ENCODE peak calls at places on chromosomes 1 and 21, in four cellular contexts. One of them, this sample, is unnamed. For H3K4me1, the result is how much of the 10 kb centered on the place peaks cover.

GRCh38 chr1:7224644-7225043 is 439.4 kb downstream of the CAMTA1 start:
- DNase-seq in HepG2: no peak
- DNase-seq in K562: no peak
- DNase-seq in GM12878: no peak
- DNase-seq in this sample: peak

GRCh38 chr1:171424494-171424893 is 60.8 kb upstream of the PRRC2C start:
- DNase-seq in K562: no peak
- DNase-seq in HepG2: no peak
- DNase-seq in GM12878: no peak
- DNase-seq in this sample: no peak

GRCh38 chr1:20661235-20662109 is at the start of gene DDOST:
- DNase-seq in K562: peak
- DNase-seq in GM12878: peak
- DNase-seq in HepG2: peak
- DNase-seq in this sample: peak

GRCh38 chr1:4021153-4021894 is 121.3 kb upstream of the C1orf174 start:
- DNase-seq in HepG2: no peak
- DNase-seq in GM12878: no peak
- DNase-seq in K562: no peak
- DNase-seq in this sample: no peak

GRCh38 chr21:37496972-37497371 is 130.4 kb downstream of the DYRK1A start:
- DNase-seq in GM12878: no peak
- DNase-seq in K562: no peak
- DNase-seq in HepG2: no peak
- DNase-seq in this sample: no peak

GRCh38 chr21:45290948-45291612 is 3.4 kb upstream of the POFUT2 start:
- DNase-seq in GM12878: no peak
- DNase-seq in K562: no peak
- DNase-seq in HepG2: no peak
- DNase-seq in this sample: no peak

GRCh38 chr1:177937931-177938330 is 31.9 kb downstream of the SEC16B start:
- DNase-seq in K562: no peak
- DNase-seq in GM12878: no peak
- DNase-seq in HepG2: no peak
- DNase-seq in this sample: no peak

GRCh38 chr21:34935868-34936267 is 113.2 kb downstream of the RUNX1 start:
- DNase-seq in GM12878: no peak
- DNase-seq in K562: no peak
- DNase-seq in HepG2: no peak
- DNase-seq in this sample: no peak

GRCh38 chr1:198481661-198482060 is 58.8 kb downstream of the ATP6V1G3 start:
- DNase-seq in GM12878: no peak
- DNase-seq in K562: no peak
- DNase-seq in HepG2: no peak
- DNase-seq in this sample: no peak

GRCh38 chr1:223741861-223742260 is 29.5 kb downstream of the CAPN2 start:
- DNase-seq in GM12878: no peak
- DNase-seq in HepG2: no peak
- DNase-seq in K562: no peak
- DNase-seq in this sample: no peak

GRCh38 chr1:72283204-72284083 is 1.1 kb upstream of the NEGR1 start:
- DNase-seq in GM12878: no peak
- DNase-seq in HepG2: no peak
- DNase-seq in K562: no peak
- DNase-seq in this sample: no peak

GRCh38 chr1:224524679-224525078 is 90.1 kb upstream of the WDR26 start:
- DNase-seq in K562: no peak
- DNase-seq in GM12878: no peak
- DNase-seq in HepG2: no peak
- DNase-seq in this sample: no peak

GRCh38 chr1:116586741-116587143 is 15.9 kb upstream of the CD58 start:
- DNase-seq in HepG2: no peak
- DNase-seq in GM12878: no peak
- DNase-seq in K562: no peak
- DNase-seq in this sample: no peak

GRCh38 chr1:145887631-145888030 is 2.0 kb upstream of the ANKRD35 start:
- DNase-seq in HepG2: peak
- DNase-seq in GM12878: no peak
- DNase-seq in K562: no peak
- DNase-seq in this sample: no peak

GRCh38 chr1:70504821-70505193 is 93.7 kb downstream of the CTH start:
- DNase-seq in K562: no peak
- DNase-seq in HepG2: no peak
- DNase-seq in GM12878: no peak
- DNase-seq in this sample: no peak

GRCh38 chr1:59199734-59200376 is 97.0 kb upstream of the FGGY start:
- DNase-seq in HepG2: no peak
- DNase-seq in GM12878: no peak
- DNase-seq in K562: no peak
- DNase-seq in this sample: no peak

GRCh38 chr21:40146201-40146890 is 279.1 kb downstream of the PCP4 start:
- DNase-seq in GM12878: no peak
- DNase-seq in K562: no peak
- DNase-seq in HepG2: no peak
- DNase-seq in this sample: no peak

GRCh38 chr1:200488375-200489165 is 78.7 kb upstream of the ZNF281 start:
- DNase-seq in HepG2: peak
- DNase-seq in GM12878: peak
- DNase-seq in K562: peak
- DNase-seq in this sample: peak

GRCh38 chr1:97063532-97063931 is 341.9 kb downstream of the PTBP2 start:
- DNase-seq in HepG2: peak
- DNase-seq in K562: no peak
- DNase-seq in GM12878: no peak
- DNase-seq in this sample: no peak

GRCh38 chr1:30384286-30385245 is 338.8 kb downstream of the MATN1 start:
- DNase-seq in GM12878: no peak
- DNase-seq in K562: no peak
- DNase-seq in HepG2: no peak
- DNase-seq in this sample: no peak

GRCh38 chr1:167491586-167492408 is 26.5 kb downstream of the CD247 start:
- DNase-seq in GM12878: no peak
- DNase-seq in HepG2: no peak
- DNase-seq in K562: no peak
- DNase-seq in this sample: no peak
- TF ChIP-seq ZBTB33 in GM12878: no peak
- TF ChIP-seq ZBTB33 in HepG2: no peak
- TF ChIP-seq ZBTB33 in K562: no peak
- TF ChIP-seq ZBTB33 in this sample: no peak

DNA sequence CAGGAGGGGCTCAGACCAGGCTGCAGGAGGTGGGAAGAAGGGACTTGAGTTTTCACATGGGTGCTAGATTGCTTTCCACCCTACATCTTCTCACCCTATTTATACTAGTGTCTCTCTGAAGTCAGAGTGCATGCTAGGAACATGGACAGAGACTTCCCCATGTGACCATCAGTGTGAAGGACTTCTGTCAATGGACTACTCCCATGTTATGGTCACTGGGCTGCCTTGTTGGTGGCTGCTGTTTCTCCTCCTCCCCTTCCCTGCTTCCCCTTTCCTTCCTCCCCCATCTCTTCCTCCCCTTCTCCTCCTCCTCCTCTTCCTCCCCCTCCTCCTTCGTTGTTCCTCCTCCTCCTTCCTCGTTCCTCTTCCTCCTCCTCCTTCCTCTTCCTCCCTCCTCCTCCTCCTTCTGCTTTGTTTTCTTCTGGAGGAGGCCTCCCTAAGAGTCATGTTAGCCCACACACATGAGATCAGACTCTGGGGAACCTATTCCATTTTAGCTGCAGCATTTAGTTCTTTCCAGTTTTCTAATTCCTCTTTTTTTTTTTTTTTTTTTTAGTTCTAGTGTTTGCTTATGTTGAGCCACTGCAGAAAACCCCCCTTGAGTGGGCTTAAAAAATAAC is 35.8 kb downstream of the IER5 start:
- DNase-seq in HepG2: no peak
- DNase-seq in K562: no peak
- DNase-seq in GM12878: no peak
- DNase-seq in this sample: no peak
- H3K4me1 ChIP-seq in HepG2: under half
- H3K4me1 ChIP-seq in K562: under half
- H3K4me1 ChIP-seq in GM12878: under half
- H3K4me1 ChIP-seq in this sample: half or more

GRCh38 chr1:88753506-88753905 is 69.4 kb downstream of the PKN2 start:
- DNase-seq in K562: no peak
- DNase-seq in GM12878: no peak
- DNase-seq in HepG2: no peak
- DNase-seq in this sample: no peak
- TF ChIP-seq POLR2A in K562: no peak
- TF ChIP-seq POLR2A in GM12878: no peak
- TF ChIP-seq POLR2A in HepG2: no peak
- TF ChIP-seq POLR2A in this sample: no peak

GRCh38 chr21:26837539-26837938 is 7.7 kb downstream of the ADAMTS1 start:
- DNase-seq in GM12878: no peak
- DNase-seq in HepG2: no peak
- DNase-seq in K562: no peak
- DNase-seq in this sample: no peak
- TF ChIP-seq ZBTB33 in GM12878: no peak
- TF ChIP-seq ZBTB33 in HepG2: no peak
- TF ChIP-seq ZBTB33 in K562: no peak
- TF ChIP-seq ZBTB33 in this sample: no peak

GRCh38 chr1:197210426-197210825 is 57.6 kb upstream of the CRB1 start:
- DNase-seq in GM12878: no peak
- DNase-seq in HepG2: no peak
- DNase-seq in K562: no peak
- DNase-seq in this sample: no peak
- H3K4me1 ChIP-seq in GM12878: under half
- H3K4me1 ChIP-seq in HepG2: under half
- H3K4me1 ChIP-seq in K562: under half
- H3K4me1 ChIP-seq in this sample: under half

DNA sequence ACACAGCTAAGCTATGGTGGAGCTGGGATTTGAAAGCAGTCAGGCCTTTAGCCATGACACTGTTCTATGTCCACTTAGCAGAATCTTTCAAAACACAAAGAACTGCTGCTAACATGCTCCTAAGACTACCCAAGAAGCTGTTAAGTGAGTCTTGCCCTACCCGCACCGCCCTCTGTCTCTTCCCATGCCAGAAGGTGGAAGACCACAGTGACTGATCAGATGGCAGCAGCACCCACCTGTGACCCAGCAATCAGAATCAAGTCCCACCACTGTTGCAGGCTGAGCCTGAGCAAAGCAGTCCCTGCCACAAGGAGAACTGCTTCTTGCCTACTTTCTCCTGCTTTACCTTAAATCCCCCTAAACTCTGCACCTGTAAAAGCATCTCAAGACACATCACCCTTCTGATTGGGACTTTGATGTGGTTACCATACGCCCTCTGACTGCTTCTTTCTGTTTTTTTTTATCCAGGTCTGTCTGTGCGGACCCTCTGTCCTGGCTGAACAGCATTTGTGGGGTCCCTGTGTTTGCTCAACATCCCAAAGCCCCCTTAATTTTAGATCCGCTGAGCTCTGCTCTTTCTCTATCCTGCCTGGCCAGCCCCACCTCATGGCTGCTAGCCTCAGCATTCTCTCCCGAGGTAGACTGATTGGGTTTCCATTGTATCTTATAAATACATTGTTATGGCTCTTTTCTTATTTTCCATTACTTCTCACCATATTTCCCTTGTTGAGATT is 16.0 kb downstream of the IRF2BP2 start:
- DNase-seq in HepG2: no peak
- DNase-seq in GM12878: no peak
- DNase-seq in K562: no peak
- DNase-seq in this sample: no peak
- TF ChIP-seq POLR2A in HepG2: no peak
- TF ChIP-seq POLR2A in GM12878: no peak
- TF ChIP-seq POLR2A in K562: no peak
- TF ChIP-seq POLR2A in this sample: no peak

This sample was measured in HCT116.